ENCODE peak calls at places on chromosomes 11 and 22, in four cellular contexts. One of them, this sample, is unnamed.

GRCh38 chr11:73478737-73479347 is 102.6 kb downstream of the RELT start:
- DNase-seq in gastrocnemius medialis: no peak
- DNase-seq in uterus: no peak
- DNase-seq in thoracic aorta: no peak
- DNase-seq in this sample: no peak

GRCh38 chr22:19179472-19180048 is 1.0 kb upstream of the SLC25A1 start:
- DNase-seq in gastrocnemius medialis: peak; percentile 58
- DNase-seq in uterus: peak; percentile 78
- DNase-seq in thoracic aorta: no peak
- DNase-seq in this sample: peak; percentile 46

GRCh38 chr11:45815747-45816146 is 10.8 kb downstream of the SLC35C1 start:
- DNase-seq in gastrocnemius medialis: no peak
- DNase-seq in uterus: peak; percentile 7
- DNase-seq in thoracic aorta: no peak
- DNase-seq in this sample: no peak

GRCh38 chr11:578276-579035 is 2.2 kb downstream of the PHRF1 start:
- DNase-seq in gastrocnemius medialis: no peak
- DNase-seq in uterus: no peak
- DNase-seq in thoracic aorta: no peak
- DNase-seq in this sample: peak; percentile 0

GRCh38 chr11:101096036-101096704 is 33.4 kb downstream of the PGR start:
- DNase-seq in gastrocnemius medialis: no peak
- DNase-seq in uterus: no peak
- DNase-seq in thoracic aorta: no peak
- DNase-seq in this sample: no peak

GRCh38 chr22:42925598-42925997 is 68.5 kb upstream of the ARFGAP3 start:
- DNase-seq in gastrocnemius medialis: no peak
- DNase-seq in uterus: no peak
- DNase-seq in thoracic aorta: no peak
- DNase-seq in this sample: no peak

GRCh38 chr11:82732734-82733443 is 775 bp downstream of the FAM181B start:
- DNase-seq in gastrocnemius medialis: no peak
- DNase-seq in uterus: no peak
- DNase-seq in thoracic aorta: no peak
- DNase-seq in this sample: peak; percentile 4

GRCh38 chr11:122267602-122268001 is 151.6 kb upstream of the BLID start:
- DNase-seq in gastrocnemius medialis: no peak
- DNase-seq in uterus: no peak
- DNase-seq in thoracic aorta: no peak
- DNase-seq in this sample: no peak

GRCh38 chr11:11075515-11076171 is 217.8 kb upstream of the ZBED5 start:
- DNase-seq in gastrocnemius medialis: no peak
- DNase-seq in uterus: no peak
- DNase-seq in thoracic aorta: no peak
- DNase-seq in this sample: no peak

GRCh38 chr11:11076276-11076675 is 218.4 kb upstream of the ZBED5 start:
- DNase-seq in gastrocnemius medialis: no peak
- DNase-seq in uterus: no peak
- DNase-seq in thoracic aorta: no peak
- DNase-seq in this sample: no peak

GRCh38 chr11:11078344-11078743 is 220.5 kb upstream of the ZBED5 start:
- DNase-seq in gastrocnemius medialis: no peak
- DNase-seq in uterus: no peak
- DNase-seq in thoracic aorta: no peak
- DNase-seq in this sample: no peak

GRCh38 chr11:11077898-11078297 is 220.0 kb upstream of the ZBED5 start:
- DNase-seq in gastrocnemius medialis: no peak
- DNase-seq in uterus: no peak
- DNase-seq in thoracic aorta: no peak
- DNase-seq in this sample: no peak

GRCh38 chr11:11076879-11077278 is 219.0 kb upstream of the ZBED5 start:
- DNase-seq in gastrocnemius medialis: no peak
- DNase-seq in uterus: no peak
- DNase-seq in thoracic aorta: no peak
- DNase-seq in this sample: no peak
- H3K4me1 ChIP-seq in gastrocnemius medialis: peaks cover 28% of the 10 kb centered on the region
- H3K4me1 ChIP-seq in uterus: no peaks in the 10 kb centered on the region
- H3K4me1 ChIP-seq in thoracic aorta: peaks cover 4% of the 10 kb centered on the region
- H3K4me1 ChIP-seq in this sample: no peaks in the 10 kb centered on the region

DNA sequence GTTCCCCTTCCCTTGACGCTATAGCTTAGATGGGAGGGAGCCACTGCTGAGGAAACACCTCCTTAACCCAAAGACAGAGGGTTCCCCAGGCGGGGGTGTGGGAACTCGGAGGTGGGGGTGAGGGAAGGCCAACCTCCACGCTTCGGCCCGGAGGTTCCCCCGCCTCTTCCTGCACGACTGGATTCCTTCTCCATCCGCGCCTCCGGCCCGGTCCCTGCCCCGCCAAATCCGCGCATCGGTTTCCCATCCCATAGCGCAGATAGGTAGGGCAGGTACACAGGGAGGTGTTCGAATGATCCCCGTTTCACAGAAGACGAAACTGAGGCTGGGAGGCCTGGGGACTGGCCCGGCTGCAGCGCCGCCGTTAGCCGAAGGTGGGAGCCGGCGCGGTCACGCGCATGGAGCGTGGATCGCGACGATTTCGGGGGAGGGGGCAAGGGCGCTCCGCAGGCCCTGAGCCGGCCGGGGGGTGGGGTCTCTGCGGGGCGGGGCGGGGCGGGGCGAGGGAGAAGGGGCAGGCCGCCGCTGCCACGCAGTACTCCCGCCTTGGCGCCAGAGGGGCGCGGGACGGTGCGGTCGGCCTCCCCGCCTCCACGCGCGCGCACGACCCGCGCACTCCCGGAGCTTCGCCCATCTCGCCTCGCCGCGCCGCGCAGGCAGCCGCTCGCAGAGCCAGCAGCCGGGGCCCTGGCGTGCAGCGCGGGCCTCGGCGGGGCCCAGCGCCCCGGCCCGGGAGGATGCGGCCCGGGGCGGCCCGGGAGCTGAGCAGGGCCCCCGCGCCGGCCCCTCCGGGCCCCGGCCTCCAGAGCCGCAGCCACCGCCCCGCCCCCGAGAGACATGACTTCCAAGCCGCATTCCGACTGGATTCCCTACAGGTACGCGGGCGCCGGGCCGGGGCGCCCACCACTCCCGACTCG is at the start of gene TUB:
- DNase-seq in gastrocnemius medialis: no peak
- DNase-seq in uterus: no peak
- DNase-seq in thoracic aorta: no peak
- DNase-seq in this sample: peak; percentile 22
- H3K27me3 ChIP-seq in gastrocnemius medialis: no peaks in the 10 kb centered on the region
- H3K27me3 ChIP-seq in uterus: no peaks in the 10 kb centered on the region
- H3K27me3 ChIP-seq in thoracic aorta: no peaks in the 10 kb centered on the region
- H3K27me3 ChIP-seq in this sample: peaks cover 22% of the 10 kb centered on the region

GRCh38 chr11:11850668-11851067 is 8.9 kb downstream of the USP47 start:
- DNase-seq in gastrocnemius medialis: no peak
- DNase-seq in uterus: no peak
- DNase-seq in thoracic aorta: no peak
- DNase-seq in this sample: no peak
- H3K4me1 ChIP-seq in gastrocnemius medialis: peaks cover 78% of the 10 kb centered on the region
- H3K4me1 ChIP-seq in uterus: peaks cover 16% of the 10 kb centered on the region
- H3K4me1 ChIP-seq in thoracic aorta: peaks cover 90% of the 10 kb centered on the region
- H3K4me1 ChIP-seq in this sample: peaks cover 87% of the 10 kb centered on the region

GRCh38 chr11:20598487-20598886 is 921 bp upstream of the SLC6A5 start:
- DNase-seq in gastrocnemius medialis: no peak
- DNase-seq in uterus: no peak
- DNase-seq in thoracic aorta: no peak
- DNase-seq in this sample: no peak
- H3K27me3 ChIP-seq in gastrocnemius medialis: peaks cover 96% of the 10 kb centered on the region
- H3K27me3 ChIP-seq in uterus: peaks cover 39% of the 10 kb centered on the region
- H3K27me3 ChIP-seq in thoracic aorta: peaks cover 13% of the 10 kb centered on the region
- H3K27me3 ChIP-seq in this sample: peaks cover 59% of the 10 kb centered on the region

GRCh38 chr11:108012139-108012725 is 3.5 kb downstream of the CUL5 start:
- DNase-seq in gastrocnemius medialis: no peak
- DNase-seq in uterus: no peak
- DNase-seq in thoracic aorta: no peak
- DNase-seq in this sample: no peak
- H3K4me1 ChIP-seq in gastrocnemius medialis: peaks cover 50% of the 10 kb centered on the region
- H3K4me1 ChIP-seq in uterus: no peaks in the 10 kb centered on the region
- H3K4me1 ChIP-seq in thoracic aorta: peaks cover 51% of the 10 kb centered on the region
- H3K4me1 ChIP-seq in this sample: peaks cover 70% of the 10 kb centered on the region

GRCh38 chr11:44308923-44309482 is 936 bp downstream of the ALX4 start:
- DNase-seq in gastrocnemius medialis: no peak
- DNase-seq in uterus: no peak
- DNase-seq in thoracic aorta: no peak
- DNase-seq in this sample: no peak
- H3K27me3 ChIP-seq in gastrocnemius medialis: peaks cover 99% of the 10 kb centered on the region
- H3K27me3 ChIP-seq in uterus: peaks cover 48% of the 10 kb centered on the region
- H3K27me3 ChIP-seq in thoracic aorta: peaks cover 21% of the 10 kb centered on the region
- H3K27me3 ChIP-seq in this sample: peaks cover 56% of the 10 kb centered on the region

DNA sequence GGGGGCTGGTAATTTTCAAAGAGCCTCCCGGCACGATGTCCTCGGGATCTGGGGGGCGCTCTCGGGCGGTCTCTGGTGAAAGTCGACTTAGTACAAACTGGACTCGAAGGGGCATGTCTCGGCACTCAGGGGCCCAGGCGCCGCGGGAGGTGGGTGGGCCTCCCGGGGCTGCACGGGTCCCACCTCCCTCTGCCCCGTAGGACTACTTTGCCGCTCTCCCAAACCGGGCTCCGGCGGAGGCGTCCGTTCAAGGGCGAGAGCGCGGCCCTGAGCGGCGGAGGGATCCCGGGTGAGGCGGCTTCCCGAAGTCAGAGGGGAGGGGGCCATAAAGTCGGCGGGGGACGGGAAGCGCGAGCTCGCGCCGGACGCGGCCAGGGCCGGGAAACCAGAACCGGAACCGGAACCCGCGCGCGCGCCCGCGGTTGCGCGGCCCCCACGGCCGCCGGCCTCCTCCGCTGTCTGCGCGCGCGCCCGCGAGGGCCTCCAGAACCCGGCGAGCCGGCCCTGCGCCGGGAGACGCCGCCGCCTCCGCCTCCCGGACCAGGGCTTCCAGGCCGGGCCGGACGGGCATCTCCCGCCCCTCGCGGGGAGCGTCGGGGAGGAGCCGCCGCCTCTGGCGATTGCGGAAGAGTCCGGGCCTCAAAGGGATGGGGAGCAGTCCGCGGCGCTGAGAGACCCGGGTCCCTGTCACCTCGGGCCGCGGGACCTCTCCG is at the start of gene ARHGEF12:
- DNase-seq in gastrocnemius medialis: peak; percentile 94
- DNase-seq in uterus: peak; percentile 96
- DNase-seq in thoracic aorta: peak; percentile 70
- DNase-seq in this sample: peak; percentile 48
- H3K4me1 ChIP-seq in gastrocnemius medialis: peaks cover 32% of the 10 kb centered on the region
- H3K4me1 ChIP-seq in uterus: peaks cover 3% of the 10 kb centered on the region
- H3K4me1 ChIP-seq in thoracic aorta: peaks cover 62% of the 10 kb centered on the region
- H3K4me1 ChIP-seq in this sample: peaks cover 33% of the 10 kb centered on the region

GRCh38 chr11:76203937-76204336 is 2.4 kb downstream of the WNT11 start:
- DNase-seq in gastrocnemius medialis: no peak
- DNase-seq in uterus: no peak
- DNase-seq in thoracic aorta: no peak
- DNase-seq in this sample: no peak
- H3K27me3 ChIP-seq in gastrocnemius medialis: no peaks in the 10 kb centered on the region
- H3K27me3 ChIP-seq in uterus: no peaks in the 10 kb centered on the region
- H3K27me3 ChIP-seq in thoracic aorta: no peaks in the 10 kb centered on the region
- H3K27me3 ChIP-seq in this sample: peaks cover 22% of the 10 kb centered on the region

GRCh38 chr11:10519630-10520029 is 21.4 kb downstream of the RNF141 start:
- DNase-seq in gastrocnemius medialis: no peak
- DNase-seq in uterus: no peak
- DNase-seq in thoracic aorta: no peak
- DNase-seq in this sample: no peak

GRCh38 chr11:10524471-10524870 is 16.5 kb downstream of the RNF141 start:
- DNase-seq in gastrocnemius medialis: no peak
- DNase-seq in uterus: no peak
- DNase-seq in thoracic aorta: no peak
- DNase-seq in this sample: no peak

GRCh38 chr11:10520562-10520961 is 20.4 kb downstream of the RNF141 start:
- DNase-seq in gastrocnemius medialis: no peak
- DNase-seq in uterus: no peak
- DNase-seq in thoracic aorta: no peak
- DNase-seq in this sample: no peak

GRCh38 chr11:10522921-10523320 is 18.1 kb downstream of the RNF141 start:
- DNase-seq in gastrocnemius medialis: no peak
- DNase-seq in uterus: peak; percentile 75
- DNase-seq in thoracic aorta: no peak
- DNase-seq in this sample: no peak

GRCh38 chr11:10522276-10522675 is 18.7 kb downstream of the RNF141 start:
- DNase-seq in gastrocnemius medialis: no peak
- DNase-seq in uterus: no peak
- DNase-seq in thoracic aorta: no peak
- DNase-seq in this sample: no peak
- H3K4me1 ChIP-seq in gastrocnemius medialis: peaks cover 20% of the 10 kb centered on the region
- H3K4me1 ChIP-seq in uterus: no peaks in the 10 kb centered on the region
- H3K4me1 ChIP-seq in thoracic aorta: peaks cover 39% of the 10 kb centered on the region
- H3K4me1 ChIP-seq in this sample: no peaks in the 10 kb centered on the region